ENCODE peak calls at places on chromosomes 2 and 18, in four cellular contexts. N is left colon, J is prostate gland, X is astrocyte of the hippocampus. L is an unnamed sample.

GRCh38 chr2:79621755-79622154 is 108.9 kb downstream of the CTNNA2 start:
- DNase-seq in N (no peak), J (no peak), X (no peak), L (no peak)

GRCh38 chr18:8778824-8779223 is 73.5 kb downstream of the MTCL1 start:
- DNase-seq in N (no peak), J (no peak), X (no peak), L (peak)

GRCh38 chr2:227411320-227411989 is 23.7 kb upstream of the SCYGR1 start:
- DNase-seq in N (no peak), J (no peak), X (peak), L (no peak)

GRCh38 chr2:41907716-41908328 is 140.0 kb upstream of the PKDCC start:
- DNase-seq in N (no peak), J (no peak), X (no peak), L (no peak)

GRCh38 chr2:10915236-10915635 is 3.5 kb downstream of the KCNF1 start:
- DNase-seq in N (no peak), J (no peak), X (no peak), L (no peak)

GRCh38 chr2:190947711-190948251 is 66.2 kb downstream of the STAT1 start:
- DNase-seq in N (no peak), J (no peak), X (peak), L (no peak)

GRCh38 chr2:231614559-231615057 is 21.9 kb downstream of the TEX44 start:
- DNase-seq in N (no peak), J (no peak), X (no peak), L (peak)

GRCh38 chr2:70926042-70926441 is 9.7 kb upstream of the ATP6V1B1 start:
- DNase-seq in N (no peak), J (no peak), X (no peak), L (no peak)

GRCh38 chr2:42252464-42252863 is 83.3 kb downstream of the EML4 start:
- DNase-seq in N (no peak), J (no peak), X (no peak), L (no peak)

GRCh38 chr2:82781516-82781915 is 1677.6 kb downstream of the SUCLG1 start:
- DNase-seq in N (no peak), J (no peak), X (no peak), L (no peak)